ENCODE peak calls at places on chromosomes 3 and 15, in ten cellular contexts. P is KBM-7; K is ureter; B is esophagus squamous epithelium; U is prostate gland; G is activated CD8-positive, alpha-beta memory T cell treated with anti-CD3 and anti-CD28 coated beads, Interleukin-2, amount 50 U/mL, for 4 hours; Z is nephron progenitor cell; O is lower leg skin; V is HL-60; T is stimulated activated CD8-positive, alpha-beta memory T cell treated with anti-CD3 and anti-CD28 coated beads, Interleukin-7, amount 100 ng/mL, for 24 hours. L is an unnamed sample.

GRCh38 chr3:136595862-136596697 is 156.1 kb downstream of the STAG1 start:
- DNase-seq in U (no peak), P (peak; percentile 31), B (no peak), T (no peak), V (no peak), K (no peak), Z (no peak), O (no peak), G (no peak), L (no peak)

GRCh38 chr15:63402498-63403253 is 21.0 kb upstream of the CA12 start:
- DNase-seq in B (no peak), Z (no peak), U (no peak), K (no peak), T (no peak), G (no peak), P (peak; percentile 77), V (no peak), O (no peak), L (no peak)

GRCh38 chr3:136728918-136729317 is 23.3 kb downstream of the STAG1 start:
- DNase-seq in Z (no peak), U (no peak), K (no peak), T (no peak), B (no peak), V (no peak), G (no peak), O (no peak), P (no peak), L (no peak)

GRCh38 chr3:150062492-150062891 is 91.8 kb upstream of the PFN2 start:
- DNase-seq in U (no peak), B (no peak), G (no peak), Z (no peak), K (no peak), P (no peak), T (no peak), O (no peak), V (no peak), L (no peak)

GRCh38 chr3:64138046-64138445 is 87.2 kb downstream of the PRICKLE2 start:
- DNase-seq in U (no peak), B (no peak), P (no peak), V (no peak), G (no peak), K (no peak), T (no peak), O (no peak), Z (no peak), L (no peak)

GRCh38 chr3:56126632-56127031 is 341.6 kb downstream of the ERC2 start:
- DNase-seq in V (no peak), O (no peak), G (no peak), B (no peak), Z (no peak), U (no peak), T (no peak), P (no peak), K (no peak), L (no peak)

GRCh38 chr3:154095832-154096421 is 25.3 kb upstream of the ARHGEF26 start:
- DNase-seq in P (no peak), Z (no peak), U (no peak), T (no peak), V (no peak), G (no peak), K (no peak), B (no peak), O (no peak), L (no peak)

GRCh38 chr15:59347915-59348314 is 24.8 kb downstream of the MYO1E start:
- DNase-seq in Z (no peak), G (no peak), K (no peak), U (no peak), P (no peak), T (no peak), O (no peak), B (no peak), V (no peak), L (no peak)

GRCh38 chr15:88622605-88622975 is 1.4 kb downstream of the AEN start:
- DNase-seq in U (no peak), G (no peak), B (no peak), T (no peak), V (no peak), Z (no peak), K (no peak), P (no peak), O (no peak), L (no peak)

GRCh38 chr3:81242871-81243270 is 518.6 kb downstream of the GBE1 start:
- DNase-seq in V (no peak), P (peak; percentile 37), B (no peak), Z (no peak), T (no peak), G (no peak), U (no peak), K (no peak), O (no peak), L (no peak)

GRCh38 chr3:10703875-10704274 is 112.2 kb upstream of the SLC6A11 start:
- DNase-seq in P (peak; percentile 21), B (no peak), U (no peak), V (no peak), K (no peak), G (no peak), O (no peak), Z (peak; percentile 30), T (no peak), L (no peak)

GRCh38 chr15:61051570-61052031 is 177.5 kb downstream of the RORA start:
- DNase-seq in B (no peak), O (peak; percentile 30), G (no peak), U (peak; percentile 24), V (no peak), P (peak; percentile 8), Z (no peak), K (peak; percentile 58), T (no peak), L (no peak)

GRCh38 chr3:79162653-79163052 is 605.1 kb downstream of the ROBO1 start:
- DNase-seq in Z (no peak), U (no peak), K (no peak), T (no peak), V (no peak), B (no peak), G (no peak), O (no peak), P (no peak), L (no peak)

GRCh38 chr3:4748127-4748526 is 231.1 kb upstream of the BHLHE40 start:
- DNase-seq in Z (no peak), K (no peak), P (no peak), T (no peak), O (no peak), G (no peak), V (no peak), B (no peak), U (no peak), L (no peak)

GRCh38 chr3:167729591-167729990 is 5.1 kb downstream of the PDCD10 start:
- DNase-seq in B (no peak), G (no peak), T (no peak), O (no peak), U (no peak), P (no peak), K (no peak), V (no peak), Z (no peak), L (no peak)

GRCh38 chr3:125154800-125155269 is 57.7 kb downstream of the SLC12A8 start:
- DNase-seq in T (no peak), U (no peak), O (no peak), K (no peak), Z (no peak), V (no peak), B (no peak), P (no peak), G (no peak), L (no peak)

GRCh38 chr3:51830986-51831385 is 30.4 kb upstream of the IQCF2 start:
- DNase-seq in K (no peak), O (no peak), V (no peak), G (no peak), T (no peak), Z (no peak), B (no peak), U (no peak), P (no peak), L (no peak)

GRCh38 chr3:113275876-113276580 is 64.7 kb downstream of the BOC start:
- DNase-seq in O (no peak), B (no peak), P (no peak), K (no peak), U (peak; percentile 28), Z (peak; percentile 30), G (no peak), T (no peak), V (no peak), L (no peak)

GRCh38 chr3:156445117-156445968 is 109.6 kb downstream of the SSR3 start:
- DNase-seq in K (no peak), T (no peak), V (peak; percentile 11), O (no peak), Z (no peak), U (no peak), P (no peak), B (no peak), G (no peak), L (no peak)

GRCh38 chr15:69980311-69981059 is 117.2 kb downstream of the TLE3 start:
- DNase-seq in O (no peak), V (no peak), Z (no peak), U (no peak), T (no peak), K (no peak), P (no peak), B (no peak), G (no peak), L (no peak)

GRCh38 chr3:28799084-28799483 is 450.5 kb upstream of the AZI2 start:
- DNase-seq in Z (no peak), B (no peak), T (no peak), U (no peak), V (no peak), K (no peak), O (no peak), G (no peak), P (no peak), L (no peak)